ENCODE peak calls at places on chromosomes 11 and 22, in four cellular contexts. S is A549, O is HCT116, J is neural progenitor cell. L is an unnamed sample.

GRCh38 chr11:134144744-134145143 is 75.9 kb downstream of the JAM3 start:
- DNase-seq in S (no peak), O (no peak), J (no peak), L (no peak)

GRCh38 chr11:27723685-27724084 is 23.4 kb upstream of the BDNF start:
- DNase-seq in S (no peak), O (no peak), J (no peak), L (no peak)

GRCh38 chr11:130813196-130813595 is 103.1 kb downstream of the SNX19 start:
- DNase-seq in S (no peak), O (no peak), J (no peak), L (no peak)

GRCh38 chr11:113176971-113177370 is 137.4 kb upstream of the TTC12 start:
- DNase-seq in S (no peak), O (no peak), J (no peak), L (no peak)

GRCh38 chr11:15123849-15124248 is 9.1 kb downstream of the INSC start:
- DNase-seq in S (no peak), O (peak), J (no peak), L (no peak)

GRCh38 chr11:11010624-11011127 is 152.8 kb upstream of the ZBED5 start:
- DNase-seq in S (peak), O (peak), J (peak), L (peak)

GRCh38 chr11:107493117-107493516 is 35.5 kb upstream of the CWF19L2 start:
- DNase-seq in S (peak), O (no peak), J (no peak), L (no peak)

GRCh38 chr22:27627444-27627833 is 174.1 kb downstream of the MN1 start:
- DNase-seq in S (peak), O (peak), J (no peak), L (no peak)

GRCh38 chr11:111796696-111797095 is 30.5 kb upstream of the PPP2R1B start:
- DNase-seq in S (no peak), O (no peak), J (no peak), L (no peak)

GRCh38 chr11:111798279-111798678 is 32.1 kb upstream of the PPP2R1B start:
- DNase-seq in S (no peak), O (no peak), J (no peak), L (no peak)

GRCh38 chr11:111793863-111794262 is 27.7 kb upstream of the PPP2R1B start:
- DNase-seq in S (no peak), O (no peak), J (no peak), L (no peak)

GRCh38 chr11:111795333-111795985 is 29.3 kb upstream of the PPP2R1B start:
- DNase-seq in S (no peak), O (no peak), J (no peak), L (no peak)

DNA sequence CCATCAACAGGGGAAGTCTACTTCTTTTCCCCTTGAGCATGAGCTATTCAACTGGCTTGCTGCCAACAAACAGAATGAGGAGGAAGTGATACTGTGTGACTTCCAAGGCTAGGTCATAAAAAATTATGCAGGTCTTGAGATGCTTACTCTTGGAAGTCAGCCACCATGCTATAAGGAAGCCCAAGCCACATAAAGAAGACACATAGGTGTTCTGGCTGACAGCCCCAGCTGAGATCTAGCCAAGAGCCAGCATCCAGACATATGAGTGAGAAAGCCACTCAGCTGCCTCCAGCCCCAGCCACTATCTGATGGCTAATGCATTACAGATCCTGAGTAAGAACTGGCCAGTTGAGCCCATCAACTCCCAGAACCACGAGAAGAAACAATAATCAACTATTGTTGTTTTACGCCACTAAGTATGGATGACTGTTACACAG is 31.0 kb upstream of the PPP2R1B start:
- DNase-seq in S (peak), O (no peak), J (no peak), L (no peak)
- H3K4me2 ChIP-seq in S (no peak), O (no peak), J (no peak), L (no peak)

GRCh38 chr11:47979378-47980092 is 824 bp upstream of the PTPRJ start:
- DNase-seq in S (peak), O (no peak), J (no peak), L (peak)
- TF ChIP-seq CTCF in S (no peak), O (no peak), J (no peak), L (peak)

GRCh38 chr22:40452730-40453487 is 82.5 kb downstream of the SGSM3 start:
- DNase-seq in S (no peak), O (no peak), J (no peak), L (no peak)

GRCh38 chr22:40453676-40454075 is 83.3 kb downstream of the SGSM3 start:
- DNase-seq in S (no peak), O (no peak), J (no peak), L (no peak)

GRCh38 chr22:40450651-40451050 is 80.3 kb downstream of the SGSM3 start:
- DNase-seq in S (no peak), O (no peak), J (no peak), L (no peak)

GRCh38 chr22:40449676-40450035 is 79.3 kb downstream of the SGSM3 start:
- DNase-seq in S (no peak), O (no peak), J (no peak), L (no peak)

GRCh38 chr22:40451230-40451629 is 80.8 kb downstream of the SGSM3 start:
- DNase-seq in S (no peak), O (no peak), J (no peak), L (no peak)
- H3K4me2 ChIP-seq in S (no peak), O (no peak), J (no peak), L (no peak)

DNA sequence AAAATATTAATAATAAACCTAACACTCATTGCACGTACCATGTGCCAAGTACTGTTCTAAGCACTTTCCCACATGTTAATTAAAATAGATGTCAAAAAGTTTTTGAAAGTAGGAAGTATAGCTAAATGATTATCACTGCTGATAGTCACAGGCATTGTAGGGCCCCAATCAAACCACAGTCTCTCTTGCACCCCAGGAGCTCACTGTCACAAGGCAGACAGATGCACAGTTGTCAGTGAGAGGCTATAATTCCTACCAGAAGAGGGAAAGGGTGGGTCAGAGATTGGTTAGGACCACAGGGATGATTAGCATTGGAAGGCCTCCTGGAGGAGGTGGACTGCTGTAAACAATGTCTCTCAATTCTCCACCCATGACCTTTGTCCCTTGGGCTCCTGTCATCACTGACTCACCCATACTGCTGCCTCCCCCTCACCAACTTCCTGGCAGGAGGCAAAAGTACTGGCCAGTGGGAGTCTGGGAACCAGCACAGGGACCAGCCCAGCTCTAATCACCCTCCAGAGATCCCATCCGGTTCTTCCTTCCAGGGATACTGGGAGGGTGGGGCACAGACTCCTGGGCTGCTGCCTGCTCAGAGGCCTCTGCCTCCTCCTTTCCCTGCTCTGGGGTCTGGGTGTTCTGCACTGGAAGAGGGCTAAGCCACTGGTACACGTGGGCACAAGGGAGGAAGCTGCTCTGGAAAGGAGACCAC is 1.1 kb upstream of the POLD4 start:
- DNase-seq in S (peak), O (peak), J (peak), L (peak)
- TF ChIP-seq CTCF in S (no peak), O (no peak), J (no peak), L (no peak)

GRCh38 chr11:65827774-65828156 is 6.0 kb upstream of the SNX32 start:
- DNase-seq in S (no peak), O (no peak), J (no peak), L (no peak)
- H3K4me2 ChIP-seq in S (no peak), O (no peak), J (no peak), L (no peak)

GRCh38 chr11:126357055-126357962 is 1.8 kb downstream of the ST3GAL4 start:
- DNase-seq in S (no peak), O (no peak), J (no peak), L (no peak)

GRCh38 chr11:126360049-126360446 is 4.6 kb downstream of the ST3GAL4 start:
- DNase-seq in S (no peak), O (no peak), J (no peak), L (no peak)

GRCh38 chr11:126359431-126360048 is 4.1 kb downstream of the ST3GAL4 start:
- DNase-seq in S (no peak), O (no peak), J (no peak), L (no peak)

GRCh38 chr11:126358763-126359160 is 3.3 kb downstream of the ST3GAL4 start:
- DNase-seq in S (no peak), O (no peak), J (no peak), L (no peak)

GRCh38 chr11:126357969-126358762 is 2.7 kb downstream of the ST3GAL4 start:
- DNase-seq in S (no peak), O (no peak), J (no peak), L (no peak)
- TF ChIP-seq CTCF in S (no peak), O (no peak), J (no peak), L (no peak)

GRCh38 chr11:123797065-123797940 is 8.8 kb downstream of the OR6M1 start:
- DNase-seq in S (no peak), O (no peak), J (no peak), L (no peak)
- H3K4me2 ChIP-seq in S (no peak), O (no peak), J (no peak), L (no peak)

GRCh38 chr11:119754656-119755350 is 25.8 kb upstream of the NECTIN1 start:
- DNase-seq in S (no peak), O (no peak), J (peak), L (no peak)

GRCh38 chr11:119754199-119754598 is 25.2 kb upstream of the NECTIN1 start:
- DNase-seq in S (no peak), O (no peak), J (no peak), L (no peak)

GRCh38 chr11:119752324-119752723 is 23.3 kb upstream of the NECTIN1 start:
- DNase-seq in S (no peak), O (no peak), J (no peak), L (no peak)

GRCh38 chr11:119751281-119752060 is 22.5 kb upstream of the NECTIN1 start:
- DNase-seq in S (no peak), O (no peak), J (no peak), L (no peak)

GRCh38 chr11:119752946-119753345 is 23.9 kb upstream of the NECTIN1 start:
- DNase-seq in S (no peak), O (no peak), J (no peak), L (no peak)
- TF ChIP-seq CTCF in S (no peak), O (no peak), J (no peak), L (no peak)

GRCh38 chr11:35162795-35163194 is 23.8 kb downstream of the CD44 start:
- DNase-seq in S (no peak), O (no peak), J (no peak), L (no peak)
- H3K4me2 ChIP-seq in S (peak), O (peak), J (no peak), L (no peak)

DNA sequence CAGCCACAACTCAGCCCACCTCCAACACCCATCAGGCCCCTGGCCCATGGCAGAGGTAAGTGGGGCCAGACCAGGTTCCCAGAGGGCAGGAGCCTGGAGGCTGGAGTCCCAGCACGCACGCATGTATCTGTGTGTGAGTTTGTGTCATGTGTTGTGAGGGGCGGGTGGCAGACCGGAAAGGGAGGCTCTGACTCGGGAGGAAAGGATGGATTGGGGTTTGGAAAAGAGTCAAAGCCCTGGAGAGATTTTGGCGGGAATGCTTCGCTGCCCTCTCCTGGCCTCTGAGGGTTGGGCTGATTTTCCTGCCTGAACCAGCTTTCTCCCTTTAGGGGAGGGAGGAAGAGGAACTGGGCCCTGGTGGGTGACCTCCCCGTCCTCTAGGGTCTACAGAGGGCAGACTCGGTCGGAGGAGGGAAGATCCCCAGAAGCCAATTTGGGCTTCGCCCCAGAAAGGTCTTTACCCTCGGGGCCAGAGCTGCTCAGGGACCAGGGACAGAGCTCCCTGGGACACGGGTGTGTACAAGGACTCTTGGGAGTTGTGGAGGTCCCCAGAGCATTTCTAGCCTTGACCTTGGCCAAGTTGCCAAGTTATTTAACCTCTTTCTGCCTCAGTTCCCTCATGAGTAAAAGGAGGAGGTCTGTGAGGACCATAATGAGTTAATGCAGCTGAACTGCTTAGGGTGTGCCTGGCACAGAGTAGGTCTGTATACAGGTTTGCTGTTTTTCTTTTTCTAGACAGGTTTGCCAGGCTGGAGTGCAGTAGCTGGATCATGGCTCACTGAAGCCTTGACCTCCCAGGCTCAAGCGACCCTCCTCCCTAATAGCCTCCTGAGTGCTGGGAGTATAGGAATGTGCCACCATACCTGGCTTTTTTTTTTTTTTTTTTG is 6.9 kb downstream of the C11orf68 start:
- DNase-seq in S (peak), O (peak), J (peak), L (peak)
- TF ChIP-seq CTCF in S (peak), O (no peak), J (peak), L (peak)

L was measured in H9.